ENCODE peak calls at places on chromosome 13, in four cellular contexts. N, L, B and P are unnamed samples.
A peak's percentile ranks its signal among the peaks of the same experiment; 100 is the strongest.

GRCh38 chr13:77860621-77861020 is 58.0 kb downstream of the EDNRB start:
- DNase-seq in N (no peak), L (no peak), B (no peak), P (no peak)

GRCh38 chr13:66994097-66994496 is 236.0 kb downstream of the PCDH9 start:
- DNase-seq in N (no peak), L (peak; percentile 68), B (peak; percentile 49), P (peak; percentile 45)

GRCh38 chr13:45849408-45849807 is 2.1 kb downstream of the SIAH3 start:
- DNase-seq in N (no peak), L (no peak), B (no peak), P (no peak)

GRCh38 chr13:86710013-86710412 is 910.8 kb upstream of the SLITRK6 start:
- DNase-seq in N (no peak), L (no peak), B (no peak), P (no peak)

GRCh38 chr13:94595006-94595942 is 678 bp downstream of the TGDS start:
- DNase-seq in N (no peak), L (peak; percentile 23), B (no peak), P (no peak)

GRCh38 chr13:46961719-46962118 is 64.9 kb upstream of the HTR2A start:
- DNase-seq in N (peak; percentile 44), L (no peak), B (no peak), P (no peak)

GRCh38 chr13:23871616-23872220 is 17.5 kb downstream of the MIPEP start:
- DNase-seq in N (no peak), L (no peak), B (no peak), P (no peak)

GRCh38 chr13:80571346-80572307 is 230.7 kb upstream of the SPRY2 start:
- DNase-seq in N (no peak), L (no peak), B (no peak), P (no peak)

GRCh38 chr13:110023729-110024645 is 237.6 kb upstream of the IRS2 start:
- DNase-seq in N (no peak), L (no peak), B (no peak), P (peak; percentile 45)